ENCODE peak calls at places on chromosomes 4 and X, in five cellular contexts. U is H1, Z is GM12878, A is GM12891, X is HepG2. Q is an unnamed sample.

GRCh38 chrX:23287191-23287764 is 47.4 kb upstream of the PTCHD1 start:
- DNase-seq in U (no peak), Z (no peak), A (no peak), X (no peak), Q (no peak)

GRCh38 chr4:169098969-169099685 is 89.1 kb upstream of the CBR4 start:
- DNase-seq in U (no peak), Z (no peak), A (no peak), X (no peak), Q (no peak)

GRCh38 chr4:173518419-173519102 is 11.5 kb downstream of the HAND2 start:
- DNase-seq in U (no peak), Z (no peak), A (no peak), X (no peak), Q (no peak)

GRCh38 chrX:18574591-18574990 is 97.3 kb downstream of the RS1 start:
- DNase-seq in U (no peak), Z (no peak), A (no peak), X (no peak), Q (no peak)

GRCh38 chr4:7781361-7781760 is 158.3 kb downstream of the AFAP1 start:
- DNase-seq in U (no peak), Z (no peak), A (no peak), X (no peak), Q (no peak)

GRCh38 chr4:156710571-156711195 is 260.9 kb downstream of the PDGFC start:
- DNase-seq in U (no peak), Z (no peak), A (no peak), X (peak; percentile 42), Q (no peak)

GRCh38 chr4:186500721-186501304 is 54.6 kb downstream of the MTNR1A start:
- DNase-seq in U (no peak), Z (no peak), A (no peak), X (no peak), Q (no peak)

GRCh38 chr4:75990129-75990528 is 616 bp downstream of the SDAD1 start:
- DNase-seq in U (no peak), Z (no peak), A (no peak), X (peak; percentile 3), Q (no peak)

GRCh38 chr4:27318740-27319139 is 458.1 kb downstream of the STIM2 start:
- DNase-seq in U (peak; percentile 49), Z (peak; percentile 2), A (peak; percentile 5), X (peak; percentile 22), Q (no peak)

GRCh38 chrX:103329991-103330390 is at the start of gene TCEAL7:
- DNase-seq in U (no peak), Z (no peak), A (no peak), X (no peak), Q (no peak)

GRCh38 chr4:7129871-7130609 is 62.2 kb upstream of the GRPEL1 start:
- DNase-seq in U (no peak), Z (no peak), A (no peak), X (no peak), Q (no peak)

DNA sequence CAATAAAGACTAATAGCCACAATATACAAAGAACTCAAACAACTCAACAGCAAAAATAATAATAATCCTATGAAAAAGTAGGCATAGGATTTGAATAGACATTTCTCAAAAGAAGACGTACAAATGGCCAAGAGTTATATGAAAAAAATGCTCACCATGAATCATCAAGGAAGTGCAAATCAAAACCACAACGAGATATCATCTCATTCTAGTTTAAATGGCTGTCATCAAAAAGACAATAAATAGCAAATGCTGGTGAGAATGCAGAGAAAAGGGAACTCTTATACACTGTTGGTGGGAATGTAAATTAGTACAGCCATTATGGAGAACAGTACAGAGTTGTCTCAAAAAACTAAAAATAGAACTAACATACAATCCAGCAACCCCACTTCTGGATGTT is 18.8 kb downstream of the TLR6 start:
- DNase-seq in U (no peak), Z (no peak), A (no peak), X (no peak), Q (no peak)
- TF ChIP-seq TAF1 in U (no peak), Z (no peak), A (no peak), X (no peak), Q (no peak)

DNA sequence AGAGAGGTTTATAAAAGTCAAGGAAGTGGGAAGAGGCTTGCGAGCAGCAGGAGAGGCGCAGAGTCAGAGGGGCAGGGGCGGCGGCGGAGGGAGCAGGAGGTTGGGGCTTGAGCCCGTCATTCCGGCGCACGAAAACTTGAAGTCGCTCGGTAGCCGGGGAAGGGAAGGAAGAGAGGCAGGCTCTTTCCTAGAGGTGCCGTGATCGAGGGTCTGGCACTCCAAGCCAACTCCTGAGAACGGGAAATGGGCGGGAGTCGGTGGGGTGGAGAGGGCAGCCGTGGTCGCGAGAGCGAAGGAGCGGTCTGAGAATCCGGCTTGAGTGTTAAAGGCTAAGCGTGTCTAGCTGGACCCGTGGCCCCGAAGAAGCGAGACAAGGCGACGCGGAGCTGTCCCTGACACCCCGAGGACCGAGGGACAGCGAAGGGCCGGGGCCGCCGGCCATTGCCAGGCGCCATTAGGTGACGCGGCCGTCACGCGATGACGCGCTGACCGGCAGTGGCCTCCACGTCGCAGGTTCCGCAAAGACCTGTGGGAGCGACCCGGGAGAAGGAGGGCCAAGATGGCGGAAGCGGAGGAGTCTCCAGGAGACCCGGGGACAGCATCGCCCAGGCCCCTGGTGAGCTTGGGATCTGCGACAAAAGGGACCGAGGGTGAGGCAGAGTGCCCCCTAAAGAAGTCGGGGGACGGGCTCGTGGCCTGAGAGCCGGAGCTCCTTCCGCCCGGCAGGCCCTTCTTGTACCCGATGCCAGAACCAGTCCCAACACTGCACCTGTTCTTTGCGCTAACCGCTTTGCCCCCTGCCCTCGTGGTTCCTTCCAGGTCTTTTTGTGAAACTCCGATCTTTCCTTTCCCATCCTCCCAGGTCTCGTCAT is at the start of gene YIPF6:
- DNase-seq in U (peak; percentile 9), Z (no peak), A (peak; percentile 39), X (peak; percentile 55), Q (peak; percentile 50)
- TF ChIP-seq POLR2A in U (peak; percentile 98), Z (peak; percentile 97), A (peak; percentile 93), X (peak; percentile 94), Q (peak; percentile 96)

GRCh38 chr4:92237559-92237958 is 66.2 kb upstream of the GRID2 start:
- DNase-seq in U (no peak), Z (no peak), A (no peak), X (no peak), Q (no peak)
- TF ChIP-seq POLR2AphosphoS5 in U (no peak), Z (no peak), A (no peak), X (no peak), Q (no peak)

DNA sequence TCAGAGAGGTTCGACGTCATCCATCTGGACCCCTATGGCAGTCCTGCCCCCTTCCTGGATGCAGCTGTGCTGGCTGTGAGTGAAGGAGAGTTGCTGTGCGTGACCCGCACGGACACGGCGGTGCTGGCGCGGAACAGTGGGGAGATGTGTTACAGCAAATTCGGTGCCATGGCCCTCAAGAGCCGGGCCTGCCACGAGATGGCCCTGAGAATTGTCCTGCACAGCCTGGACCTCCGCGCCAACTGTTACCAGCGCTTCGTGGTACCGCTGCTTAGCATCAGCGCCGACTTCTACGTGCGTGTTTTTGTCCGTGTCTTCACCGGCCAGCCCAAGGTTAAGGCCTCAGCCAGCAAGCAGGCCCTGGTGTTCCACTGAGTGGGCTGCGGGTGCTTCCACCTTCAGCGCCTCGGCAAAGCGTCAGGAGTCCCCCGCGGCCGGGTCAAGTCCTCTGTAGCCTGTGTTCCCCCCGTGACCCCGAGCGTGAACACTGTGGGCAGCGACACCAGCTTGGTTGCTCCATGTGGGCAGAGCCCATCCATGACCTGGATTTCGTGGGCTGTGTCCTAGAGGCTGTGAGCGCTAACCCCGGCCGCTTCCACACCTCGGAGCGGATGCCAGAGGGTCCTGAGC is 186.7 kb upstream of the SLITRK2 start:
- DNase-seq in U (no peak), Z (no peak), A (no peak), X (no peak), Q (no peak)
- TF ChIP-seq TAF1 in U (no peak), Z (no peak), A (no peak), X (no peak), Q (no peak)

GRCh38 chrX:48521353-48522243 is at the start of gene EBP:
- DNase-seq in U (peak; percentile 70), Z (peak; percentile 83), A (peak; percentile 80), X (peak; percentile 84), Q (peak; percentile 84)
- TF ChIP-seq POLR2A in U (peak; percentile 84), Z (peak; percentile 94), A (peak; percentile 58), X (peak; percentile 91), Q (peak; percentile 79)

GRCh38 chr4:112361181-112361791 is 64.1 kb downstream of the ALPK1 start:
- DNase-seq in U (peak; percentile 44), Z (peak; percentile 82), A (no peak), X (peak; percentile 42), Q (no peak)
- TF ChIP-seq POLR2AphosphoS5 in U (peak; percentile 67), Z (no peak), A (no peak), X (no peak), Q (no peak)

GRCh38 chrX:130848763-130849162 is 54.2 kb downstream of the ENOX2 start:
- DNase-seq in U (no peak), Z (no peak), A (no peak), X (no peak), Q (no peak)
- TF ChIP-seq TAF1 in U (no peak), Z (no peak), A (no peak), X (no peak), Q (no peak)

GRCh38 chr4:107721436-107722090 is 1.5 kb upstream of the PAPSS1 start:
- DNase-seq in U (peak; percentile 15), Z (no peak), A (peak; percentile 17), X (no peak), Q (no peak)

GRCh38 chr4:107718351-107718965 is 1.6 kb downstream of the PAPSS1 start:
- DNase-seq in U (no peak), Z (peak; percentile 50), A (no peak), X (no peak), Q (no peak)

GRCh38 chr4:107719211-107719926 is 665 bp downstream of the PAPSS1 start:
- DNase-seq in U (no peak), Z (no peak), A (no peak), X (peak; percentile 77), Q (no peak)

DNA sequence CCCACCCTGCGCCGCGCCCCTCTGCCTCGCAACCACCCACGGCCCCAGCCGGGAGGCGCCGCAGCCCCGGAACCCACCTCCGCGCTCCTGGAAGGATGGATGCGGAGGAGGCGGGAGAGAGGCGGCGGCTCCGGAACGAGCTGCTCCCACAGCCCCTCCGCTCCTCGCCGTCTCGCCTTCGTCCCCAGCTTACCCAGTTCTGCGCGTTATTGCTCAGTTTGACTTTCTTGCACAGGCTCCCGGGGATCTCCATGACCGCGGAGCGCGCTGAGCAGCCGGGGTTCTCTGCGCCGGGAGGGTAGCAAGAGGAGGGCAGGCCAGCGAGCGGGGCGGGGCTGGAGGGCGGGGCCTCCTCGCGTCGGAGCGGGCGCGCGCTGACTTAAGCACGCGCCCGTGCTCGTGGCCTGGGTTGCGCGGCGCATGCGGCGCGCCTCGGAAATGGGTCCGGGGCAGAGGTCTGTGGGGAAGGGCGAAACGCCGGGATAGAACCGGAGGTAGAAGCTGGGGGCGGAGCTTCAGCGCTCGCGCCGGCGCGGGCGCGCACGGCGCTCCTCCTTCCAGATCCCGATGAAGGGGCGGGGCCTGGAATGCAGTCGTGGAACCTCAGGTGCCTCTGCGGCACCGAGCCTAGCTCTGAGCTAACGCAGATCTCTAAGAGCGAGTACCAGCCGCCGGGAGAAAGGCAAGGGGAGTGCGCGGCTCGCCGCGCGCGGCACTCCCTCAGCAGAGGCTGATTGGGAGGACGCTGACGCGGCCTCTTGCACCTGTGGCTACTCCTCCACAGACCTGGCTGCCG is at the start of gene PAPSS1:
- DNase-seq in U (peak; percentile 97), Z (peak; percentile 81), A (peak; percentile 75), X (peak; percentile 93), Q (peak; percentile 71)
- TF ChIP-seq POLR2A in U (peak; percentile 59), Z (peak; percentile 75), A (peak; percentile 48), X (peak; percentile 62), Q (peak; percentile 56)